ENCODE peak calls at places on chromosomes 2 and 18, in eight cellular contexts. W, Z, O, M, A, T, I and E are unnamed samples. For H3K9me3, the result is how much of the 10 kb centered on the place peaks cover.

GRCh38 chr2:47219970-47220369 is 64.9 kb upstream of the STPG4 start:
- DNase-seq in Z (no peak), A (no peak), O (no peak), T (no peak), M (no peak), I (no peak), W (no peak), E (peak)

GRCh38 chr2:163467206-163467605 is 268.6 kb downstream of the FIGN start:
- DNase-seq in A (no peak), T (no peak), Z (no peak), M (no peak), O (no peak), W (no peak), I (no peak), E (no peak)

GRCh38 chr18:998976-999375 is 94.3 kb downstream of the ADCYAP1 start:
- DNase-seq in W (no peak), M (no peak), I (no peak), A (no peak), O (no peak), T (no peak), Z (no peak), E (no peak)

GRCh38 chr2:177164131-177164530 is 48.5 kb upstream of the HNRNPA3 start:
- DNase-seq in W (no peak), O (no peak), A (no peak), Z (no peak), T (no peak), I (no peak), M (no peak), E (no peak)

GRCh38 chr2:197078535-197078934 is 152.0 kb upstream of the PGAP1 start:
- DNase-seq in O (no peak), M (no peak), I (no peak), Z (no peak), W (no peak), A (no peak), T (no peak), E (no peak)

GRCh38 chr2:37827911-37828411 is 97.1 kb upstream of the RMDN2 start:
- DNase-seq in A (no peak), O (no peak), Z (no peak), I (peak), T (no peak), M (peak), W (no peak), E (peak)

GRCh38 chr18:47246027-47246971 is 5.2 kb downstream of the SKOR2 start:
- DNase-seq in M (no peak), A (no peak), T (no peak), I (no peak), W (no peak), Z (no peak), O (no peak), E (no peak)

GRCh38 chr18:9731380-9731779 is 23.3 kb downstream of the RAB31 start:
- DNase-seq in I (no peak), T (no peak), W (no peak), O (no peak), Z (no peak), M (no peak), A (no peak), E (no peak)

GRCh38 chr2:222320441-222321395 is 21.9 kb upstream of the PAX3 start:
- DNase-seq in I (peak), Z (no peak), O (no peak), T (no peak), M (no peak), A (no peak), W (no peak), E (peak)

GRCh38 chr2:230793573-230794359 is 71.0 kb upstream of the ITM2C start:
- DNase-seq in M (peak), O (peak), W (no peak), Z (peak), T (no peak), A (no peak), I (no peak), E (peak)

GRCh38 chr2:203626952-203627681 is 79.3 kb upstream of the CD28 start:
- DNase-seq in Z (no peak), T (no peak), M (no peak), I (no peak), W (no peak), A (no peak), O (no peak), E (no peak)

GRCh38 chr2:162182395-162182794 is 30.3 kb upstream of the GCG start:
- DNase-seq in A (no peak), Z (no peak), M (no peak), O (no peak), T (no peak), I (no peak), W (no peak), E (no peak)

GRCh38 chr2:155722290-155722689 is 610.2 kb downstream of the NR4A2 start:
- DNase-seq in Z (no peak), M (no peak), W (no peak), T (no peak), O (no peak), A (no peak), I (no peak), E (no peak)

GRCh38 chr18:32326450-32327309 is 136.8 kb downstream of the MEP1B start:
- DNase-seq in T (no peak), M (no peak), O (no peak), W (no peak), Z (no peak), A (no peak), I (no peak), E (no peak)

GRCh38 chr2:41892486-41892885 is 155.3 kb upstream of the PKDCC start:
- DNase-seq in W (no peak), A (no peak), T (no peak), I (no peak), Z (no peak), M (no peak), O (no peak), E (no peak)

GRCh38 chr2:45458909-45459563 is 152.0 kb downstream of the SRBD1 start:
- DNase-seq in T (peak), W (no peak), M (peak), I (peak), Z (peak), A (peak), O (peak), E (peak)

GRCh38 chr2:26001743-26002341 is 19.5 kb upstream of the KIF3C start:
- DNase-seq in M (peak), A (peak), T (peak), Z (no peak), O (peak), I (no peak), W (no peak), E (peak)

GRCh38 chr2:163266772-163267171 is 428.2 kb upstream of the KCNH7 start:
- DNase-seq in T (no peak), Z (no peak), A (no peak), W (no peak), M (no peak), I (no peak), O (no peak), E (no peak)

GRCh38 chr2:105786231-105787230 is 41.8 kb downstream of the NCK2 start:
- DNase-seq in Z (no peak), W (no peak), I (no peak), A (no peak), O (no peak), T (no peak), M (no peak), E (no peak)

GRCh38 chr2:223578846-223579245 is 23.3 kb downstream of the SCG2 start:
- DNase-seq in O (no peak), W (no peak), I (no peak), M (no peak), A (no peak), T (no peak), Z (no peak), E (no peak)

GRCh38 chr2:2831656-2832055 is 500.6 kb upstream of the MYT1L start:
- DNase-seq in W (no peak), I (peak), T (no peak), M (no peak), O (no peak), Z (no peak), A (no peak), E (no peak)
- H3K9me3 ChIP-seq in W (under half), I (under half), T (under half), M (under half), O (under half), Z (under half), A (under half), E (under half)

GRCh38 chr2:20507166-20507692 is 60.4 kb downstream of the RHOB start:
- DNase-seq in A (no peak), M (no peak), T (no peak), Z (no peak), W (peak), O (no peak), I (no peak), E (no peak)

GRCh38 chr2:20507711-20508110 is 60.8 kb downstream of the RHOB start:
- DNase-seq in M (no peak), O (no peak), I (no peak), A (no peak), W (no peak), T (no peak), Z (no peak), E (no peak)

GRCh38 chr2:20509301-20509765 is 62.5 kb downstream of the RHOB start:
- DNase-seq in A (no peak), M (no peak), Z (no peak), T (no peak), W (no peak), O (no peak), I (no peak), E (no peak)

GRCh38 chr2:20504174-20504573 is 57.3 kb downstream of the RHOB start:
- DNase-seq in Z (no peak), M (no peak), I (no peak), T (no peak), A (no peak), W (peak), O (no peak), E (no peak)

GRCh38 chr2:20506281-20506685 is 59.4 kb downstream of the RHOB start:
- DNase-seq in A (no peak), Z (no peak), W (no peak), O (no peak), I (no peak), M (no peak), T (no peak), E (no peak)
- TF ChIP-seq CTCF in A (no peak), Z (no peak), W (no peak), O (no peak), I (peak), M (no peak), T (no peak), E (no peak)

DNA sequence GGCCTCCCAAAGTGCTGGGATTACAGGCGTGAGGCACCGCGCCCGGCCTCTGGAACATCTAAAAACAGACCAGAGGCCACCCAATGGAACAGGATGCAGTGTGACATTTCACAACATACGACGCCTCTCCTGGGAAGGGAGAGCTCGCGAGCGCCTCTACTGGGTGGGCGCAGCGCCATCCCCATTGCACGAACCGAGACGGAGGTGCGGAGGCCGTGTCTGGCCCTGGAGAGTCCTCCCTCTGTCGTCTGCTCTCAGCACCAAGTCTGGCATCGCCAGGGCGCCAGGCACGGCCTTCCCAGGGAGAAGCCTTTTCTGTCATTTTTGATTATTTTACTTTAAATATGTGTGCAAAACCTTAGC is 9.4 kb upstream of the GBX2 start:
- DNase-seq in A (peak), W (no peak), Z (peak), T (no peak), I (peak), M (no peak), O (no peak), E (peak)
- H3K4me3 ChIP-seq in A (no peak), W (no peak), Z (peak), T (no peak), I (no peak), M (no peak), O (no peak), E (no peak)

GRCh38 chr2:6845903-6846302 is 19.8 kb downstream of the CMPK2 start:
- DNase-seq in Z (no peak), T (no peak), I (no peak), O (no peak), M (no peak), A (no peak), W (no peak), E (no peak)
- H3K9me3 ChIP-seq in Z (under half), T (under half), I (under half), O (under half), M (half or more), A (half or more), W (under half), E (under half)

GRCh38 chr2:207768168-207768890 is 1.4 kb downstream of the FZD5 start:
- DNase-seq in M (peak), A (peak), W (no peak), O (peak), I (peak), Z (peak), T (peak), E (peak)
- TF ChIP-seq CTCF in M (no peak), A (no peak), W (no peak), O (no peak), I (no peak), Z (peak), T (no peak), E (no peak)

DNA sequence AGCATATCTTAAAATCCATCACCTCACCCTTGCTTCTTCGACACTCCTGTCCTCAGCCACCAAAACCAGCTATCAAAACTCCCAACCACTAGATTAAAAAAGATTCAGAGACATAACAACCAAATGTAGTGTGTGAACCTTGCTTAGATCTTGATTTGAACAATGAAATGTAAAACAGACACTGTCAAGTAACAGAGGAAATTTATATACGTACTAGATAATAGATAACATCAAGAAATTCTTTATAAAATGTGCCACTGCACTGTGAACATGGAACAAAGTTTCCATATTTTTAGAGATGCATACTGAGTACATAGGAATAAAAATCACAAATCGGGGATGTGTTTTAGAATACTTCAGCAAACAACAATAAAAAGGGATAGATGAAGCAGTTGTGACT is 86.0 kb downstream of the THADA start:
- DNase-seq in T (no peak), O (no peak), A (no peak), W (no peak), I (no peak), Z (no peak), M (no peak), E (no peak)
- H3K4me3 ChIP-seq in T (no peak), O (no peak), A (no peak), W (no peak), I (no peak), Z (no peak), M (no peak), E (no peak)

GRCh38 chr2:109707281-109708147 is 86.6 kb upstream of the RGPD5 start:
- DNase-seq in M (no peak), I (no peak), O (no peak), A (no peak), W (no peak), T (no peak), Z (no peak), E (no peak)
- H3K9me3 ChIP-seq in M (under half), I (under half), O (under half), A (under half), W (under half), T (under half), Z (under half), E (under half)

DNA sequence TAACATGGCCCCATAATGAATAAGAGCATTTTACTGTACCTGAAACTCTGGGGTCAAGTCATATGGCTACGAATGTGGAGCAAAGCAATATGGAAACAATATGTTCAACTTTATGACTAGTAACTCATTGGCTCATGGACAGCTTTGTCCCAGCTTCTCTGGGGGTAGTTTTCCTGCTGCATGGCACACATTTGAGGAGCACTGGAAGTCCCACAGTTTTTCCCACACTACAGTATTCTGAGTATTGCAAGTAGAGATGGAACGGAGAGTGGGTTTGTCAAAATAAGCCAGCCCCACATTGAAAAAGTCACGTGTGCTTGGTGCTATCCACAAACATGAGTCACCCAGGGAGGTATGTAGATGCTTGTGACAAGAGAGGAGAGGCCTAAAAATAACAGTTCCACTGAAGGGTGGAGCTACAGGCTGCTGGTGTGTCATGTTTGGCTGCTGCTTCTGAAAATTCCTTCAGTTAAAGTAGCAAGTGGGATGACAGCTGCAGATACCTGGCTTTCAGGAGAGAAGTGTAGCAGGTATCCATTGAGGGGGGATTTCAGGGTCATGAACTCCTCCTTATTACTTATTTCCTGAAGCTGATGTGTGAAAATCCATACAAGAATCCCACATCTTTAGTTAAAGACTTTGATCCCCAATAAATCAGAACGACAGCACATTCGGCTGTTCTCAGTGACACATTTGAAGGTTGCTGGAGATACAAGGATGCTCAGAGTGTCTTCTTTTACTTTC is 48.3 kb upstream of the CTAGE1 start:
- DNase-seq in T (no peak), W (no peak), I (peak), A (no peak), Z (peak), O (peak), M (peak), E (peak)
- TF ChIP-seq CTCF in T (no peak), W (no peak), I (no peak), A (no peak), Z (no peak), O (no peak), M (no peak), E (no peak)

DNA sequence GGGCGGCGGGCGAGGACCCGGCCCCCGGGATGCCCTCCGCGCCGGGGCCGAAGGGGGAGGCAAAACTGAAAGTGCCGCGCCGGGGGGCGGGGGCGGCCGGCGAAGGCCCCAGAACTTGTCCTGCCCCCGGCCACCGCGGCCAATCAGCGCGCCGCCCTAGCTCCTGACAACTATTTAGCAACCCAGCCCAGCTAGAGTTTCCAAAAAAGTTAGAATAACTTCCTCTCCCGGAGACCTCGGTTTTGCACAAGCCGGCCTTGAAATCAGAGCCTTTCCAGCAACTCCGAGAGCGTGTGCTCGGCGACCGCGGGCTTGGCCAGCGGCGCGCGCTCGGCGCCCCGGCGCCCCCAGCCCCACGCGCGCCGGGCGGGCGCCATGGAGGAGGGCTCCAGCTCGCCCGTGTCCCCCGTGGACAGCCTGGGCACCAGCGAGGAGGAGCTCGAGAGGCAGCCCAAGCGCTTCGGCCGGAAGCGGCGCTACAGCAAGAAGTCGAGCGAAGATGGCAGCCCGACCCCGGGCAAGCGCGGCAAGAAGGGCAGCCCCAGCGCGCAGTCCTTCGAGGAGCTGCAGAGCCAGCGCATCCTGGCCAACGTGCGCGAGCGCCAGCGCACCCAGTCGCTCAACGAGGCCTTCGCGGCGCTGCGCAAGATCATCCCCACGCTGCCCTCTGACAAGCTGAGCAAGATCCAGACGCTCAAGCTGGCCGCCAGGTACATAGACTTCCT is at the start of gene TWIST2:
- DNase-seq in A (no peak), M (peak), O (peak), W (no peak), T (no peak), Z (peak), I (no peak), E (peak)
- H3K4me3 ChIP-seq in A (no peak), M (peak), O (peak), W (no peak), T (peak), Z (peak), I (no peak), E (peak)